ENCODE peak calls at places on chromosomes 11 and 22, in eight cellular contexts. C, W, D, O, P, U, M and X are unnamed samples.

GRCh38 chr11:134045799-134046635 is 22.9 kb upstream of the JAM3 start:
- DNase-seq in D (no peak), P (peak; percentile 76), M (no peak), U (no peak), W (peak; percentile 16), C (no peak), O (no peak), X (peak; percentile 87)

GRCh38 chr11:17354070-17354924 is 2.7 kb downstream of the NCR3LG1 start:
- DNase-seq in O (peak; percentile 79), P (peak; percentile 66), M (peak; percentile 77), W (peak; percentile 55), U (peak; percentile 73), D (peak; percentile 21), C (peak; percentile 47), X (peak; percentile 88)

GRCh38 chr11:119155733-119156492 is 7.1 kb downstream of the ABCG4 start:
- DNase-seq in U (peak; percentile 36), D (no peak), W (no peak), C (no peak), O (no peak), P (no peak), M (no peak), X (peak; percentile 75)

GRCh38 chr11:78391424-78391823 is 26.2 kb downstream of the GAB2 start:
- DNase-seq in P (no peak), D (no peak), O (no peak), C (no peak), M (no peak), U (no peak), W (no peak), X (no peak)

GRCh38 chr11:74262725-74263124 is 48.7 kb downstream of the P4HA3 start:
- DNase-seq in C (no peak), M (no peak), P (no peak), W (no peak), U (no peak), D (no peak), O (no peak), X (no peak)

GRCh38 chr11:113240790-113241189 is 73.6 kb upstream of the TTC12 start:
- DNase-seq in C (no peak), U (no peak), W (no peak), D (no peak), O (no peak), M (no peak), P (no peak), X (peak; percentile 64)

GRCh38 chr11:76526878-76527277 is 82.1 kb downstream of the EMSY start:
- DNase-seq in P (no peak), W (no peak), C (no peak), U (no peak), O (no peak), D (no peak), M (no peak), X (no peak)

GRCh38 chr11:39678996-39679395 is 1780.5 kb downstream of the LRRC4C start:
- DNase-seq in C (no peak), O (no peak), W (peak; percentile 84), U (peak; percentile 59), D (no peak), M (no peak), P (no peak), X (no peak)

GRCh38 chr11:71491531-71492329 is 35.3 kb upstream of the KRTAP5-7 start:
- DNase-seq in P (no peak), W (no peak), D (no peak), U (no peak), O (no peak), M (no peak), C (no peak), X (no peak)

GRCh38 chr11:35515224-35515623 is 10.2 kb downstream of the PAMR1 start:
- DNase-seq in U (no peak), M (no peak), P (no peak), O (peak; percentile 94), W (peak; percentile 89), C (no peak), D (no peak), X (no peak)

GRCh38 chr22:45932066-45932465 is 44.9 kb downstream of the WNT7B start:
- DNase-seq in C (no peak), U (no peak), D (no peak), O (no peak), M (no peak), P (no peak), W (peak; percentile 67), X (no peak)

GRCh38 chr22:32063701-32064100 is 20.6 kb downstream of the SLC5A1 start:
- DNase-seq in W (no peak), O (no peak), C (no peak), P (no peak), D (no peak), M (no peak), U (no peak), X (no peak)

GRCh38 chr11:119166368-119167076 is 2.0 kb upstream of the NLRX1 start:
- DNase-seq in W (peak; percentile 72), M (no peak), P (no peak), U (peak; percentile 89), C (no peak), O (peak; percentile 51), D (no peak), X (no peak)

GRCh38 chr22:38067028-38067415 is 9.8 kb downstream of the PICK1 start:
- DNase-seq in U (no peak), W (peak; percentile 9), D (no peak), P (no peak), C (no peak), M (no peak), O (no peak), X (no peak)
- H3K4me1 ChIP-seq in U (no peaks in the 10 kb centered on the region), W (peaks cover 5% of the 10 kb centered on the region), D (no peaks in the 10 kb centered on the region), P (peaks cover 15% of the 10 kb centered on the region), C (peaks cover 17% of the 10 kb centered on the region), M (no peaks in the 10 kb centered on the region), O (no peaks in the 10 kb centered on the region), X (no peaks in the 10 kb centered on the region)

GRCh38 chr11:69643646-69644045 is 2.7 kb downstream of the CCND1 start:
- DNase-seq in U (peak; percentile 19), W (no peak), M (no peak), C (no peak), O (no peak), P (no peak), D (no peak), X (no peak)
- H3K4me3 ChIP-seq in U (peak overlapping the region; percentile 99), W (peak overlapping the region; percentile 73), M (peak overlapping the region; percentile 34), C (peak overlapping the region; percentile 99), O (peak overlapping the region; percentile 98), P (peak overlapping the region; percentile 91), D (peak overlapping the region; percentile 57), X (no peak overlapping the region)

GRCh38 chr22:27989758-27990450 is 70.8 kb upstream of the PITPNB start:
- DNase-seq in M (no peak), P (peak; percentile 60), W (no peak), O (no peak), C (no peak), U (no peak), D (no peak), X (peak; percentile 37)
- H3K4me1 ChIP-seq in M (no peaks in the 10 kb centered on the region), P (no peaks in the 10 kb centered on the region), W (peaks cover 13% of the 10 kb centered on the region), O (peaks cover 13% of the 10 kb centered on the region), C (no peaks in the 10 kb centered on the region), U (no peaks in the 10 kb centered on the region), D (no peaks in the 10 kb centered on the region), X (no peaks in the 10 kb centered on the region)

DNA sequence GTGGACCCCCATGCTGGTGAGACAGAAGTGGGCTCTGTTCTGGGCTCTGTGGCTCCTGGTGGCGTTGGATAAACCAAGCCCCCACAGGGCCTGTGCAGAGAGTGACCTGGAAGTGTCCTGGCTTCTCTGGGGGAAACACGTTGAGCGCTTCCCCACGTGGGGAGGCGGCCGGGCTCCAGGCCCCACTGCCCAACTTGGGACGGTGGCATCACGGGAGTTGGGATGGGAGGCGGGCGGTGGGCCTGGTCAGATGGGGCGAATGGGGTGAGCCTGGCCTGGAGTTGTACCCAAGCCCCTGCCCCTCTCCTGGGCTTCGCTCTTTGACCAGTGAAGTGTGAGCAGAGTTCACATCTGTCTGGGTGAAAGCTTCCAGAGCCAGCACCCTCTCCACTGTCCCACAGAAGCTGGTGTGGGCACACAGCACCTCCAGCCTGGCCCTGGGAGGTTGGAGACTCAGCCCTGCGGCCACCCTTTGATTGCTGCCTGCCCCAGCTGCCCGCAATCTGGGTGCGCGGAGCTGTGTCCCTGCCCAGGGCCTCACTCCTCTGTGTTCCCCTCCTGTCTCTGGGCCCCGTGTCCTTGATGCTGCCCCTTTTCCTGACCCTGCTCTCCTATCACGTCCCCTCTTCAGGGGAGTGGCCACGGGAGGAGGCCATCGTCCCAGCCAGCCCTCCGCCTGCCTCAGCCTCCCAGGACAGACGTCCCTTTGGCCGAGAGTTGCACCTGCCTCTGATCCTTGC is 14.2 kb downstream of the BRSK2 start:
- DNase-seq in U (no peak), O (no peak), P (no peak), C (no peak), D (no peak), W (no peak), M (no peak), X (no peak)
- H3K4me3 ChIP-seq in U (no peak overlapping the region), O (no peak overlapping the region), P (no peak overlapping the region), C (no peak overlapping the region), D (no peak overlapping the region), W (no peak overlapping the region), M (no peak overlapping the region), X (no peak overlapping the region)

GRCh38 chr22:22425366-22425765 is 83.2 kb downstream of the ZNF280B start:
- DNase-seq in O (no peak), P (no peak), D (no peak), W (no peak), U (no peak), M (no peak), C (no peak), X (no peak)

GRCh38 chr22:22427542-22428065 is 80.9 kb downstream of the ZNF280B start:
- DNase-seq in P (no peak), M (no peak), O (no peak), W (no peak), U (no peak), D (no peak), C (no peak), X (no peak)

GRCh38 chr22:22424210-22424800 is 84.2 kb downstream of the ZNF280B start:
- DNase-seq in M (peak; percentile 9), P (no peak), O (no peak), U (no peak), C (no peak), W (no peak), D (no peak), X (peak; percentile 74)

GRCh38 chr22:22424956-22425355 is 83.6 kb downstream of the ZNF280B start:
- DNase-seq in C (no peak), U (no peak), O (no peak), P (no peak), M (no peak), D (no peak), W (no peak), X (no peak)

DNA sequence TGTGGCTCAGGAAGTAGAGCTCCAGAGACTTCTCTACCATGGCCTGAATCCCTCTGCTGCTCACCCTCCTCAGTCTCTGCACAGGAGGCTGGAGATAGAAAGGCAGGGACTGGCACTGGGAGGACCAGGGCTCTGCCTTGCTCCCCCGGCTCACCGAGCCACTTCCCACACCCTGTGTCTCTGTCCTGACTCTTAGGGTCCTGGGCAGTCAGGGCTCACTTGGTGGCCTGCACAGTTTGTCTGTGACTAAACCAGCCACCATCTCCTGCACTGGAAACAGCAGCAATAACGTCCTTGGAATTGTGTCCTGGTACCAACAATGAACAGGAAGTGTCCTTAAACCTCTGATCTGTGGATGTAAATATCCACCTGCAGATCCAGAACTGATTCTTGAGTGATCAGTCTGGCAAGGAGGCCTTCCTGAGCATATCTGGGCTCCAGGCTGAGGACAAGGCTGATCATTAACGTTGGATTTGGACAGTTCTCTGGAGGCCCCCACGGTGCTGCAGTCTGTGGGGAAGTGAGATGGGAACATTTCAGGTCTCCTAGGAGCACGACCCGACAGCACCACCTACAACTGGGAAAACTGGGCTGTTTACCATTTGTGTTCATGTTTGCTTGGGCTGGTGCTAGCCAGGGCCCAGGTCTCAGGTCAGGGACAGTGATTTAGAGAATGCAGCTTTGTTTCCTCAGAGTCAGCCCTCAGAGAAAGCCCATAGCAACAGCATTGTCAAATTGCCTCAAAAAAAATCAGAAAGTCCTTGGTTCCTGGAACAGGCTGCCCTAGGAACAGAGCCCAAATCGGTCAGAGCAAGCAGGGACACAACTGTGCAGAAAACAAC is 82.5 kb downstream of the ZNF280B start:
- DNase-seq in W (no peak), O (no peak), D (no peak), U (no peak), M (no peak), C (no peak), P (no peak), X (no peak)
- H3K4me1 ChIP-seq in W (no peaks in the 10 kb centered on the region), O (no peaks in the 10 kb centered on the region), D (peaks cover 28% of the 10 kb centered on the region), U (no peaks in the 10 kb centered on the region), M (no peaks in the 10 kb centered on the region), C (no peaks in the 10 kb centered on the region), P (no peaks in the 10 kb centered on the region), X (no peaks in the 10 kb centered on the region)